ENCODE peak calls at places on chromosomes 1 and 21, in six cellular contexts. R, X, E, U, J and C are unnamed samples.

GRCh38 chr1:208787219-208787618 is 543.0 kb upstream of the PLXNA2 start:
- DNase-seq in U (no peak), J (no peak), X (no peak), R (no peak), E (no peak), C (no peak)

GRCh38 chr1:224592636-224593579 is 23.2 kb upstream of the CNIH3 start:
- DNase-seq in X (peak), R (no peak), J (peak), U (no peak), E (no peak), C (no peak)

GRCh38 chr1:6572653-6573383 is 7.0 kb upstream of the ZBTB48 start:
- DNase-seq in R (no peak), U (no peak), J (no peak), X (no peak), E (no peak), C (no peak)

GRCh38 chr1:244730153-244730933 is 77.4 kb downstream of the DESI2 start:
- DNase-seq in U (peak), R (peak), J (no peak), E (no peak), X (no peak), C (peak)

GRCh38 chr1:20280399-20280798 is 10.3 kb upstream of the VWA5B1 start:
- DNase-seq in U (no peak), J (no peak), R (no peak), E (no peak), X (no peak), C (no peak)

GRCh38 chr1:6794164-6794563 is 8.9 kb downstream of the CAMTA1 start:
- DNase-seq in R (no peak), J (no peak), U (no peak), X (no peak), E (no peak), C (no peak)

GRCh38 chr1:18923721-18924610 is 21.6 kb upstream of the ALDH4A1 start:
- DNase-seq in X (no peak), E (no peak), U (no peak), R (no peak), J (no peak), C (no peak)

GRCh38 chr1:107877092-107877491 is 87.9 kb downstream of the VAV3 start:
- DNase-seq in R (no peak), X (peak), J (no peak), E (no peak), U (no peak), C (no peak)

GRCh38 chr21:15848632-15849031 is 118.8 kb downstream of the USP25 start:
- DNase-seq in U (no peak), E (no peak), R (no peak), X (no peak), J (no peak), C (no peak)

GRCh38 chr1:151790071-151790939 is at the start of gene TDRKH:
- DNase-seq in J (peak), E (peak), X (peak), U (peak), R (peak), C (peak)

GRCh38 chr1:32151319-32151787 is 28.1 kb upstream of the TXLNA start:
- DNase-seq in J (no peak), U (no peak), X (no peak), R (peak), E (no peak), C (no peak)

GRCh38 chr1:28102169-28102568 is 13.8 kb upstream of the EYA3 start:
- DNase-seq in J (no peak), X (no peak), E (no peak), U (no peak), R (no peak), C (no peak)

GRCh38 chr1:67457247-67457646 is 27.0 kb upstream of the SERBP1 start:
- DNase-seq in X (no peak), U (no peak), E (no peak), R (no peak), J (no peak), C (no peak)

GRCh38 chr1:82944192-82944591 is 1054.7 kb downstream of the TTLL7 start:
- DNase-seq in R (no peak), E (no peak), U (no peak), J (no peak), X (no peak), C (no peak)

GRCh38 chr1:172531846-172532699 is 877 bp upstream of the SUCO start:
- DNase-seq in R (peak), J (peak), E (no peak), X (peak), U (peak), C (peak)

GRCh38 chr1:28613175-28613574 is 21.1 kb downstream of the RAB42 start:
- DNase-seq in E (no peak), X (no peak), R (no peak), J (no peak), U (no peak), C (no peak)

GRCh38 chr1:223339861-223340260 is 24.1 kb downstream of the SUSD4 start:
- DNase-seq in X (no peak), E (no peak), R (no peak), J (no peak), U (no peak), C (no peak)

GRCh38 chr1:167820684-167821355 is 93.1 kb downstream of the ADCY10 start:
- DNase-seq in U (no peak), J (no peak), X (no peak), E (no peak), R (no peak), C (no peak)

GRCh38 chr1:162855461-162856150 is 5.4 kb downstream of the CCDC190 start:
- DNase-seq in R (no peak), U (no peak), X (no peak), J (no peak), E (no peak), C (no peak)

GRCh38 chr1:37509181-37509580 is 5.4 kb downstream of the MEAF6 start:
- DNase-seq in U (no peak), R (no peak), X (no peak), E (no peak), J (no peak), C (no peak)

GRCh38 chr1:210092366-210092765 is 140.2 kb upstream of the SERTAD4 start:
- DNase-seq in R (no peak), E (no peak), J (no peak), U (no peak), X (no peak), C (no peak)

GRCh38 chr1:21834094-21834493 is 22.0 kb downstream of the LDLRAD2 start:
- DNase-seq in U (no peak), E (no peak), R (no peak), X (no peak), J (no peak), C (no peak)
- TF ChIP-seq CTCF in U (no peak), E (peak), R (no peak), X (peak), J (no peak), C (no peak)

GRCh38 chr1:33256701-33257387 is 552 bp downstream of the ZNF362 start:
- DNase-seq in U (peak), R (peak), X (peak), E (no peak), J (peak), C (no peak)

GRCh38 chr1:33257759-33258712 is 1.7 kb downstream of the ZNF362 start:
- DNase-seq in J (no peak), U (no peak), X (no peak), R (peak), E (no peak), C (no peak)

GRCh38 chr1:33255347-33256311 is 663 bp upstream of the ZNF362 start:
- DNase-seq in U (peak), E (no peak), X (peak), R (peak), J (peak), C (peak)

GRCh38 chr1:33257388-33257758 is 1.1 kb downstream of the ZNF362 start:
- DNase-seq in X (no peak), J (no peak), R (no peak), U (no peak), E (no peak), C (no peak)

DNA sequence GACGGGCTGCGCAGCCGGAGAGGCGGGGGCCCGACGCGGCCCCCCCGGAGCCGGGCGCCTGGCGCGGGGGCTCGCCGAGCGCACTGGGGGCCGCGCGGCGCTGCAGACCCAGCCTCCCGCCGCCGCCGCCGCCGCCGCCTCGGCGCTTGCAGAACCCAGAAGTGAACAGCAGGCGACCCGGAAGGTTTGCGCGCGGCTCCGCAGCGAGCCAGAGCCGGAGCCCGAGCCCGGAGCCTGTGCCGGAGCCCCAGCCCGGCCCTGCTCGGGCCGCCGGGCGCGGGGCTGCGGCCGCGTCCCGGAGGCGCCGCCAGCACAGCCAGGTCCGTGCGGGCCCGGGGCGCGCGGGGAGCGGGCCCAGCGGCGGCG is at the start of gene ZNF362:
- DNase-seq in U (peak), X (no peak), R (peak), E (no peak), J (peak), C (peak)
- TF ChIP-seq CTCF in U (no peak), X (no peak), R (peak), E (no peak), J (peak), C (no peak)

GRCh38 chr1:50419192-50419906 is 3.9 kb downstream of the DMRTA2 start:
- DNase-seq in R (no peak), X (no peak), E (no peak), J (no peak), U (no peak), C (no peak)
- TF ChIP-seq CTCF in R (no peak), X (peak), E (peak), J (no peak), U (no peak), C (peak)

GRCh38 chr1:87167157-87167810 is 161.4 kb upstream of the LMO4 start:
- DNase-seq in U (no peak), X (no peak), J (no peak), E (no peak), R (no peak), C (no peak)

GRCh38 chr1:87171199-87171598 is 157.5 kb upstream of the LMO4 start:
- DNase-seq in E (no peak), U (no peak), J (no peak), R (no peak), X (no peak), C (no peak)

GRCh38 chr1:87169250-87169910 is 159.3 kb upstream of the LMO4 start:
- DNase-seq in U (no peak), E (no peak), X (no peak), J (no peak), R (no peak), C (no peak)

GRCh38 chr1:87170151-87170550 is 158.5 kb upstream of the LMO4 start:
- DNase-seq in E (no peak), R (no peak), J (no peak), U (no peak), X (no peak), C (no peak)

DNA sequence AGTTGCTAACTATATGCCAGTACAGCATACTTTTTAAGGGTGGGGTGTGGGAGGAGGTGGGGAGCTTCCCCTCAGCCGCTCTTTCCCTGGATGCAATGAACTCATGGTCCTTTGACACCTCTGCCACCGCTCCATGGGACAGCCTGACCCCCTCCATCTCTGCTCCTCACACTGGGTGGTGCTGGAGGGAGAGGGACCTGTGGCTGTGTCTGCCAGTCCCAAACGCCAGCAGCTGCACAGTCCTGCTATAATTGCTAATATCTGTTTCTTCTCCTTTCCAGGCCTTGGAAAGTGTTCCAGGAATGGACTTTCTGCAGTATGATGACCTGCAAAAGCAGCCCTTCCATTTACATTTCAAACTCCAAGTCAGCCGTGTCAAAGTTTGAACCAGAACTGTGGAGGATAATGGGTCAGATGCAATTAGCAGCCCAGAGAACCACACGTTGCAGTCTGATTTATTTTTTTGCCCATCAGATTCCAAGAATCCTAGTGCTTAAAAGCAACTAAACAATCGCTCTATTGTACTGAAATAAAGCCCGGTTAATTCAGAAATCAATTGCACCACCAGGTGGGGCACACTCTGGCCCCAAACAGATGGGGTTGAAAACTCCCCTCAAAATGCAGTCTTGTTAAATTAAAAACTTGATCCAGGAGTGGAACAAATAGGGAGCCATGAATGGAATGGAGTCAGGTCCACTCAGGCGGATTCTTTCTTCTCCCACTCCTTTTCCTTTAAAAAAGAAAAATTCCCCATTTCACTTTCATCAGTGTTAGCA is 160.6 kb upstream of the LMO4 start:
- DNase-seq in E (no peak), U (no peak), J (no peak), X (no peak), R (no peak), C (no peak)
- TF ChIP-seq CTCF in E (peak), U (no peak), J (no peak), X (peak), R (peak), C (no peak)

GRCh38 chr1:923131-923990 is at the start of gene SAMD11:
- DNase-seq in J (peak), U (peak), E (no peak), R (peak), X (no peak), C (peak)

GRCh38 chr1:923991-924618 is 382 bp downstream of the SAMD11 start:
- DNase-seq in J (no peak), R (peak), U (no peak), X (no peak), E (no peak), C (no peak)

GRCh38 chr1:927234-927633 is 3.5 kb downstream of the SAMD11 start:
- DNase-seq in U (no peak), R (no peak), X (no peak), E (no peak), J (no peak), C (no peak)

GRCh38 chr1:925532-926421 is 2.1 kb downstream of the SAMD11 start:
- DNase-seq in U (no peak), J (no peak), R (peak), E (no peak), X (no peak), C (no peak)

GRCh38 chr1:924619-925323 is 1.0 kb downstream of the SAMD11 start:
- DNase-seq in U (peak), J (no peak), X (no peak), R (peak), E (no peak), C (no peak)
- TF ChIP-seq CTCF in U (no peak), J (no peak), X (no peak), R (no peak), E (peak), C (no peak)

GRCh38 chr1:117838911-117839310 is 90.5 kb downstream of the GDAP2 start:
- DNase-seq in X (no peak), J (no peak), E (no peak), R (no peak), U (no peak), C (no peak)

GRCh38 chr1:117846674-117847425 is 82.6 kb downstream of the GDAP2 start:
- DNase-seq in J (no peak), U (no peak), E (no peak), X (no peak), R (no peak), C (no peak)

GRCh38 chr1:117843791-117844190 is 85.6 kb downstream of the GDAP2 start:
- DNase-seq in U (no peak), E (no peak), J (no peak), X (no peak), R (no peak), C (no peak)

GRCh38 chr1:117841117-117841650 is 88.2 kb downstream of the GDAP2 start:
- DNase-seq in J (no peak), E (no peak), R (no peak), X (no peak), U (no peak), C (no peak)

DNA sequence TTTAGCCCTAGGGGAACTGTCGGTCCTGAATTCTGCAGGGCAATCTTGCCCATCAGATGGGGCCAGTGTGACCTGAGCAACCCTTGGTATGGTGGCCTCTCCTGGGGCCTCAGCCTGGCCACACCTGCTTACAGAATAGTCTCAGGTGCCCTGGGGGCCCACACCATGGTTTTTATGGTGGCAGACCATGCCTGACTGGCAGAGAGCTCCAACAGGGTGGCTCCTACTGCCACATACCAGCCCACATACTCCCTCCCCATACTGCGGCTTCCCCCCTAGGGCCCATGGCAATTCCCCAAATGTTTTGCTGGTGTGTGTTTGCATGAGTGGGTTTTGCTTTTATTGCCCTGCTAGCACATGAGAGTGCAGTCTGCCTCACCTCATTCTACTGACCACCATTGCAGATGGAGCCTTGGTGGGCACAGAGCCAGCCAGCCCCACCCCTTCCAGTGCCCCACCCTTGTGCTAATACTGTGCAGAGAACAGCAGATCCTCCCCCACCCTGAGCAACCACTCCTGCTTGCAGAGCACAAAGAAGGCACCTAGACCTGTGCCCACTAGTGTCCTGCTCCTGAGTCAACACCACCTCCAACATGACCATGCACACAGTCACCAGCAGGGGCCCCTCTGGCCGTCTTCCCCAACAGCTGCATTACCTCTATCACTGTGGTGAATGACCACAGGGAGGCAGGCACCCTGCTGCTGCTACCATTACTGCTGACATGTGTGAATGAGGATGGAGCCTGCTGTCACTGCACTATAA is 86.8 kb downstream of the GDAP2 start:
- DNase-seq in X (no peak), U (no peak), E (no peak), J (no peak), R (no peak), C (no peak)
- TF ChIP-seq CTCF in X (no peak), U (no peak), E (no peak), J (no peak), R (no peak), C (peak)

DNA sequence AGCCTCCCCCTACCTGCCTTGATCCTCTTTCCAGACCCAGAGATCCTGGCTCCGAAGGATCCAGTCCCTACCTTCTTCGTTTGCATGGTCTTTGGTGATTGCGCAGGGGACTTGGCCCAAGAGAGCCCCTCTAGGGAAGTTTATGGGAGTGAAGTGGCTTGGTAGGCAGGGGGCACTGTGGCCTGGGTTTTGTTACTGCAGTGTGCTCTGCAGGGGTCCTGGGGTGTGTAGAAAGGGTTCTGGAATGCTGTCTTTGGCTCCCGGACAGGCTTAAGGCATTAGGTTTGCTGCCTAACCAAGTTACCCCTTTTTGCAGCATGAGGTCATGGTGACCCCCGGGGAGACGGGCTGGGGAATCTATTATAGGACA is 3.8 kb downstream of the ATP8B2 start:
- DNase-seq in X (no peak), U (no peak), E (no peak), R (peak), J (no peak), C (no peak)
- TF ChIP-seq CTCF in X (peak), U (peak), E (peak), R (peak), J (no peak), C (no peak)

DNA sequence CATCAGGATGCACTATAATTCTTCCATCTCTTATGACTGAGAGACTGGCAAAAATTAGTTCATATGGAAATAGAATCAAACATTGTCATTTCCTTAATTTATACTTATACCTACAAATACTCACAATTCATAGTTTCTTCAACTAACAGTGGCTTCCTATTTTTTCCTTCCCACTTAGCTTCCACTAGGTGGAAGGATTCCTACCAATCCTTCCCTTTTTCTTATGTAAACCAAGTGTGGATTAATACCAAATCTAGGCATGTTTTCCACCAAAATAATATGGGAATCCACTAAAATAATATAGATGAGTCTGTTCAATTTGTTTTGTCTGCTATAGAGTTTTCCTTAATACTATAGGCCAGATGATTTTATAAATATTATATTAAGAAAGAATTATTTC is 1537.1 kb downstream of the PLA2G4A start:
- DNase-seq in E (no peak), R (no peak), X (no peak), U (no peak), J (no peak), C (no peak)
- TF ChIP-seq CTCF in E (peak), R (no peak), X (no peak), U (no peak), J (no peak), C (no peak)